ENCODE peak calls at places on chromosomes 6 and 20, in four cellular contexts. Z is lung, G is heart right ventricle, Y is fibroblast of lung. X is an unnamed sample.

GRCh38 chr6:73610444-73611275 is 43.1 kb downstream of the SLC17A5 start:
- DNase-seq in Z (no peak), G (no peak), Y (peak; percentile 33), X (no peak)

GRCh38 chr6:35495258-35496035 is 1.4 kb downstream of the TEAD3 start:
- DNase-seq in Z (no peak), G (no peak), Y (peak; percentile 52), X (no peak)

GRCh38 chr20:44204156-44204831 is 6.3 kb downstream of the OSER1 start:
- DNase-seq in Z (no peak), G (no peak), Y (peak; percentile 97), X (no peak)

GRCh38 chr20:8019998-8020247 is 362 bp upstream of the TMX4 start:
- DNase-seq in Z (no peak), G (no peak), Y (no peak), X (no peak)

GRCh38 chr6:34953084-34954025 is 64.3 kb downstream of the ANKS1A start:
- DNase-seq in Z (no peak), G (no peak), Y (peak; percentile 61), X (peak; percentile 67)

GRCh38 chr6:20630136-20630535 is 95.9 kb downstream of the CDKAL1 start:
- DNase-seq in Z (no peak), G (no peak), Y (no peak), X (no peak)

GRCh38 chr20:3244613-3245012 is 5.6 kb upstream of the SLC4A11 start:
- DNase-seq in Z (no peak), G (no peak), Y (no peak), X (no peak)

GRCh38 chr6:161001421-161001820 is 9.9 kb downstream of the MAP3K4 start:
- DNase-seq in Z (peak; percentile 44), G (no peak), Y (no peak), X (no peak)

GRCh38 chr6:15569035-15569995 is 93.5 kb downstream of the DTNBP1 start:
- DNase-seq in Z (no peak), G (no peak), Y (no peak), X (no peak)

GRCh38 chr6:69974193-69974592 is 107.8 kb downstream of the COL19A1 start:
- DNase-seq in Z (no peak), G (peak; percentile 21), Y (peak; percentile 26), X (no peak)

GRCh38 chr6:120354452-120355098 is 979.7 kb downstream of the TBC1D32 start:
- DNase-seq in Z (no peak), G (no peak), Y (peak; percentile 49), X (no peak)

GRCh38 chr20:11502668-11503067 is 415.0 kb upstream of the BTBD3 start:
- DNase-seq in Z (no peak), G (no peak), Y (no peak), X (no peak)

GRCh38 chr6:48177786-48178185 is 66.8 kb upstream of the PTCHD4 start:
- DNase-seq in Z (no peak), G (no peak), Y (no peak), X (no peak)

GRCh38 chr6:134117409-134117808 is 65.0 kb upstream of the SLC2A12 start:
- DNase-seq in Z (no peak), G (no peak), Y (peak; percentile 41), X (no peak)

GRCh38 chr6:148441454-148441911 is 98.8 kb downstream of the SASH1 start:
- DNase-seq in Z (no peak), G (no peak), Y (peak; percentile 93), X (no peak)

GRCh38 chr6:37689356-37689755 is 8.3 kb downstream of the MDGA1 start:
- DNase-seq in Z (no peak), G (no peak), Y (peak; percentile 20), X (no peak)

GRCh38 chr6:163836916-163837660 is 422.6 kb downstream of the QKI start:
- DNase-seq in Z (no peak), G (no peak), Y (no peak), X (no peak)

GRCh38 chr6:129251669-129252376 is 368.9 kb downstream of the LAMA2 start:
- DNase-seq in Z (no peak), G (peak; percentile 48), Y (peak; percentile 73), X (peak; percentile 74)

GRCh38 chr6:129253731-129254130 is 370.8 kb downstream of the LAMA2 start:
- DNase-seq in Z (no peak), G (no peak), Y (no peak), X (no peak)

GRCh38 chr6:129248976-129249375 is 366.0 kb downstream of the LAMA2 start:
- DNase-seq in Z (no peak), G (no peak), Y (no peak), X (no peak)

GRCh38 chr6:129252377-129253071 is 369.6 kb downstream of the LAMA2 start:
- DNase-seq in Z (no peak), G (no peak), Y (peak; percentile 36), X (no peak)
- TF ChIP-seq CTCF in Z (no peak), G (no peak), Y (no peak), X (no peak)

GRCh38 chr20:37313546-37314091 is 24.2 kb downstream of the MANBAL start:
- DNase-seq in Z (no peak), G (no peak), Y (no peak), X (peak; percentile 43)
- H3K36me3 ChIP-seq in Z (peaks cover 6% of the 10 kb centered on the region), G (no peaks in the 10 kb centered on the region), Y (peaks cover 17% of the 10 kb centered on the region), X (peaks cover 6% of the 10 kb centered on the region)

GRCh38 chr6:125746019-125746414 is 3.4 kb upstream of the HEY2 start:
- DNase-seq in Z (no peak), G (no peak), Y (no peak), X (no peak)
- H3K4me3 ChIP-seq in Z (no peak overlapping the region), G (peak overlapping the region; percentile 69), Y (no peak overlapping the region), X (no peak overlapping the region)

GRCh38 chr6:96110878-96111277 is 95.1 kb downstream of the FUT9 start:
- DNase-seq in Z (no peak), G (no peak), Y (peak; percentile 6), X (no peak)
- TF ChIP-seq CTCF in Z (no peak), G (no peak), Y (no peak), X (no peak)

GRCh38 chr20:19827818-19828217 is 69.8 kb downstream of the RIN2 start:
- DNase-seq in Z (no peak), G (no peak), Y (no peak), X (no peak)
- H3K36me3 ChIP-seq in Z (no peaks in the 10 kb centered on the region), G (no peaks in the 10 kb centered on the region), Y (no peaks in the 10 kb centered on the region), X (no peaks in the 10 kb centered on the region)

DNA sequence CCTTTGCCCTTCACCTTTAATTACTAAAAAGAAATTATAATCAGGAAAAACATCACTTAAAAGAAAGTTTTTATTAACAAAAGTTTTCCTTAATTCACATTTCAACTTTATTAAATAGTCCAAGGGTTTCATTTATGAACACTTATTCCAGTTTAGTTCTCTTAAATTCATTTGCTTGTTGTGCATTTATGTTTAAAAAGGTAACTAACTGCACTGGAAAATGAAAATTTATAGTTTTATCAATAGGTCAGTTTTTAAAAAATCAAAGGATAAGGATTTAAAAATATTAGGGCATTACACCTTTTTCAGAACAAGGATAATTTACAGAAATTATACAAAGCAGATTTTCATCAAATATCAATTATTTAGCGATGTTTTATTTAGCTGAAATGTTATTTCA is 958 bp upstream of the ATP5F1E start:
- DNase-seq in Z (no peak), G (no peak), Y (no peak), X (no peak)
- H3K4me3 ChIP-seq in Z (no peak overlapping the region), G (peak overlapping the region; percentile 89), Y (peak overlapping the region; percentile 60), X (peak overlapping the region; percentile 49)

DNA sequence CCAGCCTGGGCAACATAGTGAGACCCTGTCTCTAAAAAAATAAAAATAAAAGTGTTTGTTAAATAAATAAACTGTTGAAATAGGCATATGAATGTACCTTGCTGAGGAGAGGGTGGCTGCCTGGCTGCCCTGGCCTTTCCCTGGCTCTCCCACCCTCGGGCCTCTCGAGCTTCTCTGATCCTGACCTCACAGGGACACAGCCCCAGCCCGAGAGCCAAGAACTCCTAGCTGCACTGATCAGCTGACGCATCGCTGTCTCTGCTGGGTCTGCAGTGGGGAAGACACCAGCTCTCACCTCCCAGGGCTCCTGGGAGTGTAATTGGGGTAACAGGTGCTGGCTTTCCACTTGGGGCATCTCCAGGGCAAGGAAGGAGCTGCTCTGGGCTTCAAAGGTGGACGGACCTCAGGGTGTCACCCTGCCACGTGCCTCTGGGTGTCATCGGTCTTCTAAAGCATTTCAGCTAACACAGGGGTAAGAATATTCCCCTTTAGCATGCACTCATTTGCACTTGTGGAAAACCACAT is 6.9 kb downstream of the TCF15 start:
- DNase-seq in Z (no peak), G (no peak), Y (no peak), X (no peak)
- TF ChIP-seq CTCF in Z (no peak), G (no peak), Y (no peak), X (no peak)

DNA sequence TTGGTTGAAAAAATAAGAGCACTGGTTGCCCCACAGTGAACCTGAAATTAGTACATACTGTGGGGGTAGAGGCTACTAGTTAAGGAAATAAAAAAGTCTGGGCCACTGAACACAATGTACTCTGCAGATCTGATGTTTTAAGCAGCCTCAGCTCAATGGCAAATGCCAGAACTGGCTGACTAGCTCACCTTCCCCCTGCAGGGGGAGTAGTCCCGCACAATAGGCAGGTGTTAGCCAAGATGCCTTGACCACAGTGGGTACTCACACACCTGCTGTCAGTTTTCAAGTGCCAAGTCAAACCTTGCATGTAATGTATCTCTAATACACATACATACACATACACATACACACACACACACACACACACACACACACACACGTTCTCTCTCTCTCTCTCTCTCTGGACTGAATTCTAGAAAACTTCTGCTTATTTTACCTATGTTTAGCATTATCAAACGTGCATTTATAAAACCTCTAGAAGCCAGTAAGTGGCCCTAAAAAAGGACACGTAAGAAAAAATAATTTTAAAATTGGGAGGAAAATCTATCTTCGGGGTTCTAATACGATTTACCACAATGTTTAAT is 36.1 kb downstream of the GMDS start:
- DNase-seq in Z (peak; percentile 54), G (peak; percentile 20), Y (peak; percentile 21), X (peak; percentile 82)
- H3K36me3 ChIP-seq in Z (no peaks in the 10 kb centered on the region), G (no peaks in the 10 kb centered on the region), Y (no peaks in the 10 kb centered on the region), X (no peaks in the 10 kb centered on the region)

DNA sequence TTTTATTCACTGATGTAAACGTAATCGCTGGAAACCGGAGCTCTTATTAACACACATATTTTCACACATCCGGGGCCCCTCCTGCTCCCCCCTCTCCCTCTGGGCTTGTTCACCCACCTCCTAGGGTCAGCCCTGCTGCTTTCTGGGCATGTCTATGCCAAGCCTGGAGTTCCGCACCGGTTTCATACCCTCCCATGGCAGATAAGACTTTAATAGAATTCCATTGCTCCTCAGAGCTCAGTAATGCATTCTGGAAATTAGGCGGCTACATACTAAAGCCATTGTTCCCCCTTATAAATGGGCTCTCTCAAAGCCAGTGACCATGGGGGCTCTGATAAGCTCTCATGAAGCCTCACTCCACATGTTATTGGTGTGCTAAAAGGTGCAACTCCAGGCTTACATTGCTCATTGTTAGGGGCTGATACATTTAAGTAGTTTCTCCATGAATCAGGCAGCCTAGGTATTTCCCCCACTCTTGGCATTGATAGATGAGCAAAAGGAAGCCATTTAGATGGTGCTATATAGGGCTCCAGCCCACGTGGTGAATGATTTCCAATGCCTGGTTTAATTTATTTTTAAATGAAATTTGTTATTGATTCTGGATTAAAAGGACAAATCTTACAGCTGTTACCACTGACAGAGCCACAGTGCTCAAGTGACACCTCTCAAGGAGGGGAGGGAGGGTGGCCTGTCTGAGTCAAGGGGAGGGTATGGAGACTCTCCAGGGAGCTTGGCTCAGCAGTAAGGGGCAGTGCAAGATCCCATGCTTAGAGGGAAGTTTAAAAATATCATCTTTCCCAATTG is 4.4 kb upstream of the VSTM2L start:
- DNase-seq in Z (no peak), G (no peak), Y (peak; percentile 74), X (no peak)
- H3K4me3 ChIP-seq in Z (no peak overlapping the region), G (no peak overlapping the region), Y (no peak overlapping the region), X (no peak overlapping the region)

X was measured in Caco-2.